ENCODE peak calls at places on chromosomes 4 and X, in five cellular contexts. H is A549, D is endothelial cell of umbilical vein, N is GM12878, F is HCT116. I is an unnamed sample.

GRCh38 chrX:57519578-57520118 is 72.2 kb upstream of the ZXDB start:
- DNase-seq in H (no peak), D (no peak), N (no peak), F (no peak), I (no peak)

GRCh38 chr4:176422031-176422430 is 102.3 kb downstream of the SPCS3 start:
- DNase-seq in H (no peak), D (no peak), N (no peak), F (no peak), I (no peak)

GRCh38 chr4:48255130-48255958 is 14.3 kb downstream of the TEC start:
- DNase-seq in H (no peak), D (no peak), N (no peak), F (no peak), I (no peak)

GRCh38 chr4:11014199-11014598 is 329.6 kb upstream of the CLNK start:
- DNase-seq in H (no peak), D (no peak), N (no peak), F (no peak), I (no peak)

GRCh38 chrX:79336869-79337815 is 30.0 kb downstream of the ITM2A start:
- DNase-seq in H (no peak), D (no peak), N (no peak), F (no peak), I (no peak)

GRCh38 chr4:48194986-48195773 is 61.1 kb upstream of the TXK start:
- DNase-seq in H (no peak), D (peak), N (no peak), F (no peak), I (peak)

GRCh38 chrX:153926863-153927685 is 1.0 kb upstream of the ARHGAP4 start:
- DNase-seq in H (no peak), D (peak), N (peak), F (no peak), I (peak)

GRCh38 chrX:42094208-42094607 is 170.9 kb upstream of the CASK start:
- DNase-seq in H (no peak), D (no peak), N (no peak), F (no peak), I (peak)

GRCh38 chr4:147011386-147011785 is 65.7 kb upstream of the TTC29 start:
- DNase-seq in H (no peak), D (no peak), N (no peak), F (no peak), I (no peak)

GRCh38 chr4:152310223-152310622 is 225.7 kb downstream of the FBXW7 start:
- DNase-seq in H (no peak), D (no peak), N (no peak), F (no peak), I (no peak)

GRCh38 chr4:159899596-159899995 is 796.7 kb downstream of the RAPGEF2 start:
- DNase-seq in H (no peak), D (no peak), N (no peak), F (no peak), I (no peak)

GRCh38 chr4:184647391-184648101 is 1.7 kb downstream of the CASP3 start:
- DNase-seq in H (no peak), D (peak), N (no peak), F (no peak), I (no peak)

GRCh38 chrX:52355108-52355507 is 13.7 kb upstream of the XAGE2 start:
- DNase-seq in H (no peak), D (no peak), N (no peak), F (no peak), I (no peak)

GRCh38 chrX:52353838-52354237 is 15.0 kb upstream of the XAGE2 start:
- DNase-seq in H (no peak), D (no peak), N (no peak), F (no peak), I (no peak)

GRCh38 chrX:52363247-52363883 is 5.5 kb upstream of the XAGE2 start:
- DNase-seq in H (no peak), D (peak), N (no peak), F (peak), I (peak)

DNA sequence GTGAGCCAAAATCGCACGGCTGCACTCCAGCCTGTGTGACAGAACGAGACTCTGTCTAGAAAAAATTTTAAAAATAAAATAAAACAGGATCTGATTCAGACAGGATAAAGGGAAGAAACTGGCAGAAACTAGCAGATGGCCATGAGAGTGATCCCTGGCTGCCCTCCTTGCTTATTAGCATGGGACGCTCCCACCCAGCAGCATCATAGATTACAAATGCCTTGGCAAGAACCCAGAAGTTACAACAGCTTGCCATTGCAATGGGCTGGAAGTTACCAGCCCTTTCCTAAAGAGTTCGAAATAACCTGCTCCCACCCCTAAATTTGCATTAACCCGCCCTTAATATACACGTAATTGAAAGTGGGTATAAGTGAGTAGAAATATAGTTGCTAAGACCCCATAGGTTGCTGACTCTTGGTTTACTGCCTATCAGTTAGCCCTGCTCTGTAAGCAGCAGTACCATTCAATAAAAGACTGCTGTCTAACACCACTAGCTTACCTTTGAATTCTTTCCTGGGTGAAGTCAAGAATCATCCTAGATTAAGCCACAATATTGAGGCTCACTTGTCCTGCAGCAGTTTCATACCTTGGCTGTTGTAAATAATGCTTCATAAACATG is 9.1 kb upstream of the XAGE2 start:
- DNase-seq in H (no peak), D (no peak), N (no peak), F (no peak), I (no peak)
- TF ChIP-seq POLR2A in H (no peak), D (no peak), N (no peak), F (no peak), I (no peak)

GRCh38 chr4:98710831-98711230 is 52.4 kb upstream of the TSPAN5 start:
- DNase-seq in H (no peak), D (peak), N (no peak), F (no peak), I (no peak)
- TF ChIP-seq MAX in H (no peak), D (no peak), N (no peak), F (no peak), I (no peak)

DNA sequence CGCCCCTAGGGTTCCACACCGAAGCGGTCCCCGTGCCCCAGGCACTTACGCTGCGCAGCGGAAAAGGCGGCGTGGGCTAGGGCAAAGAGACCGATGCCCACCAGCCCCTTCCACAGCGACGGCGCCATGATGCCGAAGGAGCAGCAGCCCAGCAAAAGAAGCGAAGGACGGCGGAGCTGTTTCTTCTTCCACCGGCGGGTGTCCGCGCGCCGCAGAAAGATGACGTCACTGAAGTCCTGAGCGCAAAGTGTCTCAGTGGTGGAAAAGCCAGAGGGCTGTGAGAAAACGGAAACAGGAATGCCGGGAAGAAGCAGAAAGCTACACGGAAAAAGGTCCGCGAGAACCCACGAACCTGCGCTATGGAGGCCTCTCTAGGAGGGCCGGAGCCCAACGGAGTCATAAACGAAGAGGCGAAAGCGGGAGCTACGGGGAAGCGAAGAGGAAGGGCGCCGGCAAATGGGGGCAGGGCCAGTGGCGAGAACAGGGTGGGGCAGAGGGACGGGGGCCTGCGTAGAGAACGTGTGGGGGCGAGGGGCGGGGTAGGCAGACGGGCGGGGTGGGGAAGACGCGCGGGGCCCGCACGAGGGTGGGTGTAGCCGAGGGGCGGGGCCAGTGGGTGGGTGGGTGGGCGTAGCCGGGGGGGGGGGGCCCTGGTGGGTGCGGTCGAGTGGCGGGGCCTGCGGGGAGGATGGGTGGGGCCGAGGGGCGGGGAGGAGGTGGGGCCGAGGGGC is at the start of gene MMGT1:
- DNase-seq in H (peak), D (peak), N (peak), F (peak), I (peak)
- TF ChIP-seq POLR2A in H (peak), D (peak), N (peak), F (no peak), I (peak)

DNA sequence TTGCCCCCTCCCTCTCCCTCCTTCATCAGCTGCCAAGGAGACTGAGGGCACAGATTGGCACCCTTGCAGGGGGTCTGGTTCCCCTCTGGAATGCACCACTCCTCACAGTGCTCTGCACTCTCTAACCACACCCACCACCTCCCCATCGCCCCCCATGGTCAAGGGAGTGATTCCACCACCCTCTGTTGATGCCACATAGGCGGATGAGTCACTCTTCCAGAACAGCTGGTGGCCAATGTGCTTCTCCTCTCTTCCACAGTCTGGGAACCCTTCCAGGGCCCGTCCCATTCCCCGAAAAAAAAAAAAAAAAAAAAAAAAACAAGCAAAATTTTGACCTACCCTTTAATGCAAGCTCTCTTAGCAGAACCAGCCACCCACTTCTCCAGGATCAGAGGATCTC is 341.3 kb upstream of the KLF3 start:
- DNase-seq in H (no peak), D (no peak), N (no peak), F (no peak), I (peak)
- TF ChIP-seq MAX in H (no peak), D (no peak), N (no peak), F (no peak), I (no peak)

GRCh38 chrX:119871599-119872395 is at the start of the genes NDUFA1 and RNF113A:
- DNase-seq in H (peak), D (peak), N (peak), F (peak), I (peak)
- TF ChIP-seq POLR2A in H (peak), D (peak), N (peak), F (peak), I (peak)

DNA sequence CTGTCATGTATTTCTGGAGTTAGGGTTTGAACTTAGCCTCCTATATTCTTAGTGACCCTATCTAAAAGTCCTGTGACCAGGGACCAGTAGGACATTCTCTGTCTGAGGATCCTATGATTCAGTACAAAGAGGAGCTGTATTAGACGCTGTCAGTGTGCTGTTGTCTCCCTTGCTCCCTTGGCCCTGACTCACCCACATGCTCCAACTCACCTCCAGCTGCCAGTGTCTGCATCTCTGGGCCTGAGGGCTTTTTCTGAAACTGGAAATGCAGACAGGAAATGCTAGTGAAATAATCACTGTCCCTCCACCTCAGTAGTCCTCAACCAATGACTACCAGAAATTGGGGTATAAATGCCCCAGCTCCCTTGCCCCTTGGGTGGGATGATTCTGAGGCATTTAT is 535.3 kb upstream of the RPS6KA3 start:
- DNase-seq in H (no peak), D (no peak), N (no peak), F (no peak), I (no peak)
- TF ChIP-seq MAX in H (no peak), D (no peak), N (no peak), F (no peak), I (no peak)